ENCODE peak calls at places on chromosome 11, in six cellular contexts. B, D, R, N, U and O are unnamed samples.

GRCh38 chr11:66885469-66886316 is 28.8 kb downstream of the LRFN4 start:
- DNase-seq in D (no peak), R (no peak), B (no peak), N (no peak), U (no peak), O (no peak)

GRCh38 chr11:91396243-91397133 is 828.1 kb upstream of the FAT3 start:
- DNase-seq in D (peak; percentile 16), N (no peak), R (no peak), U (no peak), B (no peak), O (no peak)

GRCh38 chr11:132501356-132501755 is 1030.9 kb downstream of the OPCML start:
- DNase-seq in N (no peak), R (no peak), B (no peak), U (no peak), D (no peak), O (no peak)

GRCh38 chr11:35619754-35620640 is 1.7 kb downstream of the FJX1 start:
- DNase-seq in D (peak; percentile 58), U (no peak), B (no peak), R (no peak), N (no peak), O (no peak)

GRCh38 chr11:104462346-104462745 is 298.4 kb upstream of the PDGFD start:
- DNase-seq in N (no peak), B (no peak), D (no peak), R (no peak), U (peak; percentile 5), O (peak; percentile 2)

GRCh38 chr11:65663634-65664200 is 1.0 kb upstream of the RELA start:
- DNase-seq in D (peak; percentile 11), N (no peak), U (peak; percentile 56), B (peak; percentile 27), R (peak; percentile 87), O (peak; percentile 76)

GRCh38 chr11:36469063-36469462 is 41.0 kb downstream of the TRAF6 start:
- DNase-seq in B (no peak), R (no peak), N (no peak), U (no peak), D (no peak), O (no peak)

GRCh38 chr11:10303558-10304363 is 1.1 kb upstream of the ADM start:
- DNase-seq in D (peak; percentile 76), N (peak; percentile 52), U (peak; percentile 57), B (peak; percentile 69), R (peak; percentile 71), O (no peak)

GRCh38 chr11:113664981-113665710 is 41.0 kb downstream of the TMPRSS5 start:
- DNase-seq in U (no peak), R (no peak), B (no peak), D (no peak), N (no peak), O (no peak)

GRCh38 chr11:3108183-3108721 is 51.0 kb upstream of the CARS1 start:
- DNase-seq in U (no peak), R (peak; percentile 58), N (no peak), B (no peak), D (no peak), O (no peak)

GRCh38 chr11:117809236-117810055 is 12.4 kb upstream of the DSCAML1 start:
- DNase-seq in D (peak; percentile 25), N (peak; percentile 28), B (no peak), R (no peak), U (peak; percentile 81), O (peak; percentile 11)

GRCh38 chr11:118552341-118552740 is 13.4 kb downstream of the IFT46 start:
- DNase-seq in B (no peak), N (no peak), D (no peak), U (no peak), R (no peak), O (no peak)